ENCODE peak calls at places on chromosomes 6 and 20, in nine cellular contexts. B, H, R, D, U, T, J, F and S are unnamed samples.

GRCh38 chr6:9523462-9523861 is 891.4 kb downstream of the TFAP2A start:
- DNase-seq in T (no peak), J (no peak), R (no peak), D (no peak), F (no peak), H (no peak), U (no peak), B (peak; percentile 86), S (no peak)

GRCh38 chr6:118529756-118530155 is 18.3 kb upstream of the PLN start:
- DNase-seq in J (no peak), R (no peak), F (no peak), B (no peak), U (no peak), H (no peak), T (no peak), D (no peak), S (no peak)

GRCh38 chr6:7505196-7505699 is 36.2 kb upstream of the DSP start:
- DNase-seq in B (peak; percentile 60), F (peak; percentile 20), R (peak; percentile 24), T (peak; percentile 55), D (no peak), H (peak; percentile 97), U (no peak), J (peak; percentile 65), S (no peak)

GRCh38 chr6:16674666-16675392 is 86.4 kb downstream of the ATXN1 start:
- DNase-seq in D (no peak), R (no peak), U (no peak), F (no peak), H (no peak), J (no peak), T (no peak), B (peak; percentile 53), S (no peak)

GRCh38 chr20:24948939-24949679 is at the start of gene CST7:
- DNase-seq in R (no peak), J (peak; percentile 63), D (no peak), T (no peak), H (peak; percentile 57), U (no peak), B (peak; percentile 6), F (no peak), S (peak; percentile 61)

GRCh38 chr6:1792989-1793388 is 183.3 kb downstream of the FOXC1 start:
- DNase-seq in R (peak; percentile 50), F (no peak), B (no peak), J (peak; percentile 19), H (no peak), D (no peak), T (peak; percentile 53), U (no peak), S (no peak)

GRCh38 chr6:21885101-21885500 is 291.6 kb downstream of the SOX4 start:
- DNase-seq in H (no peak), J (no peak), B (no peak), F (no peak), R (no peak), D (no peak), T (no peak), U (no peak), S (no peak)

GRCh38 chr20:14553774-14554524 is 216.5 kb upstream of the FLRT3 start:
- DNase-seq in U (no peak), B (peak; percentile 1), T (no peak), D (no peak), R (no peak), F (no peak), H (no peak), J (no peak), S (no peak)

GRCh38 chr6:50608421-50608820 is 104.9 kb upstream of the TFAP2D start:
- DNase-seq in H (no peak), T (no peak), F (no peak), J (no peak), R (no peak), B (no peak), U (no peak), D (no peak), S (no peak)

GRCh38 chr6:50610562-50610961 is 102.8 kb upstream of the TFAP2D start:
- DNase-seq in H (no peak), D (no peak), T (peak; percentile 22), R (no peak), F (no peak), B (no peak), U (no peak), J (no peak), S (no peak)
- TF ChIP-seq CTCF in H (peak; percentile 42), D (peak; percentile 26), T (peak; percentile 55), R (no peak), F (no peak), B (no peak), U (no peak), J (no peak), S (peak; percentile 51)

DNA sequence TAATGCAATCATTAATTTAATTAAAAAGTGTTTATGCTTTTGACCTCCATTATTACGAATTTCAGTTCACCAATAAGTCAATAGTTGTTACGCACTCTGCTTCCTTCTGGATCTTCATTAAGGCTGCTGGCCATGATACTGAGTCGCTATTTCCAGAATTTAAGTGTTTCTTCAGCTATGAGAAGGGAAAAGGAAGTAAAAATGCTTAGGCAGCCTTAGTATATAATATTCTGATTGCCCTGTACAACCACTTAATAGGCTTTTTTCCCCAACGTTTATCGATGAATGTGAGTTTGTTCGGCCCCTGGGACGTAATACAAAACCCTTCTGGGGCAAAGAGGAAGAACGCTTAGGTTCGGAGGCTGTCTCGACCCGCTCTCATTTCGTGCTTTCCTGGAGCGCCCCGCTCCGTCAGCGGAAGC is 644 bp downstream of the OARD1 start:
- DNase-seq in B (no peak), H (no peak), F (no peak), D (no peak), U (no peak), J (peak; percentile 86), R (peak; percentile 82), T (no peak), S (no peak)
- TF ChIP-seq CTCF in B (peak; percentile 21), H (no peak), F (no peak), D (peak; percentile 9), U (no peak), J (no peak), R (no peak), T (no peak), S (peak; percentile 26)

GRCh38 chr20:62413896-62414481 is 6.9 kb upstream of the CABLES2 start:
- DNase-seq in H (peak; percentile 87), R (no peak), T (no peak), U (no peak), D (no peak), F (no peak), J (no peak), B (no peak), S (no peak)
- TF ChIP-seq CTCF in H (peak; percentile 38), R (no peak), T (no peak), U (no peak), D (no peak), F (peak; percentile 7), J (no peak), B (peak; percentile 5), S (peak; percentile 33)

DNA sequence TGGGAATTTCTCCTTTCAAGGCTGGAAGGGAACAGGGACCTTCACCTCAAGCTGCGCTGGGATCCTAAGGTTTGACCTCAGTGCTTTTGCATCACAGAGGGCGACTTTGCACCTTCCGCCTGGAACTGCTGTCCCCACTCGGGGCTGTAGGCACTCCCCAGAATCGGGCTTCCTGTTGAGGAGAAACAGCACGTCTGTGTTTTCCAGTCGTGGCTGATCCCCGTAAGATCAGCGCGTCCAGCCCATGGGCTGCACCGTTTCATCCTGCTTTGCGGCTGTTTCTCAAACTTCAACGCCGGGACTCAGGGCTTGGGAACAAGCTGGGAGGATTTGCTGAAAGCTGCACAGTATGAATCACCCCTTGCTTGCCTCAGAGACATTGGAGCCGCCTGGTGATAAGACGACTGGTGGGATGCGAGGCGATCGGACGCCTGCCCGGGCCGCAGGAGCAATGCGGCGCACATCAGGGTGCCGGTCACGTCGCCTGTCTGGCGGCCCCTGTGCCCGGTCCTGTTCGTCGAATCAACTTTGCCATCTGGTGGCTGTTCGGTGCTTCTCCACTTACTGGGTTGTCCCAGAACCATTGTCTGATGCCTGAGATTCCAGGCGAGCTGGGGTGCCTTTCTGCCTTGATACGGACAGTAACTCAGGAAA is 53.6 kb upstream of the FRMD1 start:
- DNase-seq in R (peak; percentile 58), T (peak; percentile 53), B (peak; percentile 94), D (peak; percentile 11), J (no peak), H (no peak), F (no peak), U (no peak), S (peak; percentile 68)
- TF ChIP-seq CTCF in R (no peak), T (peak; percentile 55), B (peak; percentile 40), D (peak; percentile 55), J (peak; percentile 9), H (peak; percentile 26), F (no peak), U (no peak), S (peak; percentile 75)

GRCh38 chr6:106556368-106556960 is 72.8 kb downstream of the RTN4IP1 start:
- DNase-seq in F (no peak), R (no peak), D (no peak), B (peak; percentile 54), U (no peak), H (no peak), T (peak; percentile 45), J (no peak), S (no peak)
- TF ChIP-seq CTCF in F (no peak), R (no peak), D (no peak), B (peak; percentile 43), U (peak; percentile 23), H (peak; percentile 74), T (peak; percentile 64), J (peak; percentile 11), S (peak; percentile 28)

GRCh38 chr20:40294175-40294574 is 394.9 kb downstream of the MAFB start:
- DNase-seq in F (no peak), U (no peak), H (no peak), T (no peak), B (no peak), D (no peak), R (no peak), J (no peak), S (no peak)
- TF ChIP-seq CTCF in F (no peak), U (no peak), H (no peak), T (no peak), B (no peak), D (no peak), R (no peak), J (no peak), S (no peak)

GRCh38 chr6:558089-558488 is 98.8 kb downstream of the HUS1B start:
- DNase-seq in D (no peak), F (no peak), B (peak; percentile 10), J (no peak), R (no peak), H (no peak), T (no peak), U (no peak), S (no peak)
- TF ChIP-seq CTCF in D (peak; percentile 20), F (no peak), B (peak; percentile 31), J (no peak), R (no peak), H (peak; percentile 36), T (peak; percentile 40), U (no peak), S (peak; percentile 43)

DNA sequence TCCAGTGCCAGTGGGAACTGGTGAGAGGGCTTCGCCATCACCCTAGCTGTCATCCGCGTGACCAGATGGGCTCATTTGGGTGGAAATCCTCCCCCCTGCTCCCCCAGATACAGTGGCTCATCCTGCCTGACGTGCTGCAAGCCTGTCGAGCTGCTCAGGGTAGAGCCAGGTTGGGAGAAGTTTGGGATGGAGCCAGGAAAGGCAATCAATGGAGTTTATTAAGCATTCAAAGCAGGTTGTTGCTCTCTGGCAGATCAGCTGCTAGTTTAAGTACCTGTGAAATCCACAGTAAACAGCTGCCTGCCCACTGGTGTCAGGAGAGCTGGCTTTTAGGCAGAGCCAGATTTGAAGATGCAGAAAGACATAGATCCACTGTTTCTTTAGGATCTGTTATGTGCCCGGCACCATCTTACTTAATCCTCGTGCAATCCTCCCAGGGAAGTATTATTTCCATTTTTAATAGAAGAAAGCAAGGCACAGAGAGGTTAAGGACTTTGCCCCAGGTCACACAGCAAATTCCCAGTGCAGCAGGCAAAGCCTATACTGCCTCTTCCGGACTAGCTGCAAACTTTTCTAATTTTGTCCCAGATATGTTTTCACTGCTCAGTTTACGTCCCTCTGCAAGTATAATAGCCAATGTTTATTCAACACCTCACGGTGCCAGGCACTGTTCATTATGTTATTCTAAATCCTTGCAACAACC is 54.1 kb upstream of the KCNG1 start:
- DNase-seq in J (no peak), H (peak; percentile 58), D (no peak), T (no peak), R (no peak), F (no peak), U (no peak), B (no peak), S (no peak)
- TF ChIP-seq CTCF in J (no peak), H (peak; percentile 19), D (no peak), T (no peak), R (no peak), F (no peak), U (no peak), B (no peak), S (no peak)